ENCODE peak calls at places on chromosome 18, in seven cellular contexts. V is transverse colon, G is uterus, L is K562, A is ovary, Z is sigmoid colon, I is stomach. N is an unnamed sample.
A peak's percentile ranks its signal among the peaks of the same experiment; 100 is the strongest.

GRCh38 chr18:61825386-61825785 is 67.4 kb downstream of the RNF152 start:
- DNase-seq in A (no peak), I (no peak), V (no peak), Z (no peak), G (no peak), L (no peak), N (no peak)

GRCh38 chr18:6487968-6488367 is 73.3 kb upstream of the L3MBTL4 start:
- DNase-seq in A (no peak), V (no peak), G (no peak), Z (no peak), L (no peak), I (no peak), N (no peak)

GRCh38 chr18:24055009-24055804 is 40.7 kb downstream of the TTC39C start:
- DNase-seq in G (no peak), A (no peak), I (no peak), V (no peak), L (no peak), Z (no peak), N (no peak)

GRCh38 chr18:44298566-44298965 is 382.1 kb upstream of the SETBP1 start:
- DNase-seq in G (no peak), L (no peak), V (no peak), I (no peak), A (no peak), Z (no peak), N (no peak)

GRCh38 chr18:11497585-11497984 is 111.8 kb upstream of the SLC35G4 start:
- DNase-seq in G (no peak), A (no peak), I (no peak), V (no peak), Z (no peak), L (no peak), N (no peak)

GRCh38 chr18:11872479-11873136 is 21.4 kb downstream of the CHMP1B start:
- DNase-seq in Z (no peak), I (peak; percentile 47), L (peak; percentile 62), A (no peak), G (no peak), V (no peak), N (no peak)

GRCh38 chr18:36862182-36862581 is 33.3 kb downstream of the KIAA1328 start:
- DNase-seq in V (no peak), L (no peak), Z (no peak), I (no peak), G (no peak), A (no peak), N (no peak)

GRCh38 chr18:32674491-32674890 is 98.3 kb downstream of the KLHL14 start:
- DNase-seq in V (no peak), A (no peak), I (no peak), G (no peak), Z (no peak), L (no peak), N (no peak)

GRCh38 chr18:48124857-48125626 is 194.6 kb upstream of the SMAD2 start:
- DNase-seq in V (no peak), G (no peak), Z (no peak), I (no peak), A (no peak), L (no peak), N (no peak)

DNA sequence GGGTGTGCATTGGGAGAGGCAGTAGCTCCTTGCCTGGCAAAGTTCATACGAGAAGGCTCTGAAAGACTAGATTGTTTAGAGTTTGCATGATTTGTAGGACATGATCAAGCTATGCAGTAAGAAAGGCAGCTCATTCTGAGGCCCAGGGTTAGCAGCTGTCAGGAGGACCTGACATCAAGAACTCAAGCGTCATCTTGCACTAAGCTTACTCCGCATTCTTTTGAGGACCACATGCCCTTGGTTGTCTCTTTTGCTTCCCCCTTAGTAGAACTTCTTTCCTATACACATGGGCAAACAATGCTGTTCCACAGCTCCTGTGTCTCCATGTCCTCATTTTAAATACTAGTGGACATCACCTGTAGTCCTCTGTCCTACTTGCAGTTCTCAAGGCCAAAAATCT is 14.0 kb downstream of the ZNF532 start:
- DNase-seq in L (no peak), Z (no peak), V (no peak), G (no peak), A (no peak), I (no peak), N (no peak)
- H3K36me3 ChIP-seq in L (no peaks in the 10 kb centered on the region), Z (no peaks in the 10 kb centered on the region), V (no peaks in the 10 kb centered on the region), G (no peaks in the 10 kb centered on the region), A (no peaks in the 10 kb centered on the region), I (peaks cover 10% of the 10 kb centered on the region), N (no peaks in the 10 kb centered on the region)

GRCh38 chr18:79393626-79394401 is 1.9 kb upstream of the NFATC1 start:
- DNase-seq in V (peak; percentile 83), G (peak; percentile 96), A (peak; percentile 96), I (peak; percentile 83), L (peak; percentile 81), Z (peak; percentile 97), N (peak; percentile 90)
- TF ChIP-seq POLR2A in V (no peak), G (no peak), A (peak; percentile 49), I (no peak), L (peak; percentile 37), Z (no peak), N (no peak)

DNA sequence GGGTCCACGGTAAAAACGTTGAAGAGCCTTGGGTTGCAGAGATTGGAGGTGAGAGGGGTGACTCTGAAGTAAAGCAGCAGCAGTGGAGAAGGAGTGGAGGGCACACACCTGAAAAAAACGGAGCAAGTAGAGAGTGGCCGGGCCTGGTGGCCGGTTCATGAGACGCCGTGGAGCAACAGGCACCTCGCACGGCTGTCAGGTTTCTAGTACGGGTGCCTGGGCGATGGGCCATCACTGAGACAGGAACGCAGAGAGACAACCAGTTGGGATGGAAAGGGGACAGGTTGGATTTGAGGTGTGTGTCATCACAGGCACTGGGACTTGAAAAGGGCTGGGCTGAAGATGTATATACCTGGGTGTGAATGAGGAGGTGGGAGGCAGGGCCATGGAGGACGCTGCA is 104.2 kb downstream of the MTCL1 start:
- DNase-seq in A (no peak), I (no peak), V (no peak), Z (no peak), G (no peak), L (no peak), N (no peak)
- H3K36me3 ChIP-seq in A (no peaks in the 10 kb centered on the region), I (no peaks in the 10 kb centered on the region), V (no peaks in the 10 kb centered on the region), Z (peaks cover 15% of the 10 kb centered on the region), G (no peaks in the 10 kb centered on the region), L (no peaks in the 10 kb centered on the region), N (no peaks in the 10 kb centered on the region)

GRCh38 chr18:59323931-59324622 is 5.6 kb upstream of the CPLX4 start:
- DNase-seq in V (no peak), L (no peak), A (no peak), Z (no peak), I (no peak), G (no peak), N (no peak)
- TF ChIP-seq POLR2A in V (no peak), L (no peak), A (no peak), Z (no peak), I (no peak), G (no peak), N (no peak)

GRCh38 chr18:35248429-35248828 is 7.6 kb downstream of the ZNF397 start:
- DNase-seq in Z (no peak), L (no peak), A (no peak), G (no peak), V (no peak), I (no peak), N (no peak)
- H3K36me3 ChIP-seq in Z (peaks cover 25% of the 10 kb centered on the region), L (peaks cover 59% of the 10 kb centered on the region), A (no peaks in the 10 kb centered on the region), G (no peaks in the 10 kb centered on the region), V (no peaks in the 10 kb centered on the region), I (peaks cover 52% of the 10 kb centered on the region), N (no peaks in the 10 kb centered on the region)

GRCh38 chr18:54828290-54828871 is at the start of gene RAB27B:
- DNase-seq in I (peak; percentile 88), L (no peak), V (peak; percentile 88), A (peak; percentile 62), Z (peak; percentile 72), G (peak; percentile 31), N (peak; percentile 17)
- TF ChIP-seq POLR2A in I (no peak), L (no peak), V (peak; percentile 83), A (no peak), Z (no peak), G (no peak), N (no peak)

DNA sequence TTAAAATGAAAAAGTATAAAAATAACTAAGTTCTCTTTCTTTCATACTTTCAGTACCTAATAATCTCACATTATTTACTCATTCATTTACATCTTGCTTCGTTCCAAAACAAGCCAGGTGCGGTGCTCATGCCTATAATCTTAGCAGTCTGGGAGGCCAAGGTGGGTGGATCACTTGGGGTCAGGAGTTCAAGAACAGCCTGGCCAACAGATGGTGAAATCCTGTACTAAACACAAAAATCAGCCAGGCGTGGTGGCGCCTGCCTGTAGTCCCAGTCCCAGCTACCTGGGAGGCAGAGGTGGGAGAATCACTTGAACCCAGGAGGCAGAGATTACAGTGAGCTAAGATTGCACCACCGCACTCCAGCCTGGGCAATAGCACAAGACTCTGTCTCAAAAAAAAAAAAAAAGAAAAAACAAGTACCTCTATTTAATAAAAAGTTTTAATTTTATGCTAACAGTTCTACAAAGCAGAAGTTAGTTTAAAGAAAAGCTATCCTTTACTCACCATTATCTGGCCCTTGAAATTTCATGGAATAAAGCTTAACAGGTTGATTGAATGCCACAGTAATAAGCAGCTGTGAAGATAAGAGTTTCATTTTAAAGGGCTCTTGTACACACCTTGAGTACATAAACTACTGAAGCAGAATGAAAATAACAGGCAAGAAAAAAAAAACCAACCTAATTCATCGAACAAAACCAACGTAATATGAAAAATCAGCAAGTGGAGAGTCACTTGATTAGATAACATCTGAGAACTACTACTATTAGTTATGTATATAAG is 22.5 kb downstream of the TXNL1 start:
- DNase-seq in V (peak; percentile 20), Z (no peak), A (no peak), G (no peak), L (no peak), I (no peak), N (no peak)
- H3K36me3 ChIP-seq in V (no peaks in the 10 kb centered on the region), Z (peaks cover 42% of the 10 kb centered on the region), A (no peaks in the 10 kb centered on the region), G (no peaks in the 10 kb centered on the region), L (peaks cover 71% of the 10 kb centered on the region), I (peaks cover 38% of the 10 kb centered on the region), N (no peaks in the 10 kb centered on the region)